ENCODE peak calls at places on chromosomes 12 and 14, in seven cellular contexts. Z is H7, I is transverse colon, G is hepatocyte, C is SW 1271, F is left cardiac atrium, E is progenitor cell of endocrine pancreas. T is an unnamed sample.

GRCh38 chr14:69712217-69712565 is 54.8 kb upstream of the SRSF5 start:
- DNase-seq in Z (peak; percentile 35), I (no peak), G (no peak), C (no peak), F (no peak), E (no peak), T (no peak)

GRCh38 chr12:47361389-47362031 is 281.8 kb upstream of the AMIGO2 start:
- DNase-seq in Z (peak; percentile 3), I (peak; percentile 40), G (no peak), C (no peak), F (no peak), E (no peak), T (peak; percentile 37)

GRCh38 chr12:953776-954175 is 4.3 kb upstream of the RAD52 start:
- DNase-seq in Z (no peak), I (no peak), G (no peak), C (no peak), F (no peak), E (no peak), T (no peak)

GRCh38 chr12:15477761-15478160 is 155.5 kb downstream of the PTPRO start:
- DNase-seq in Z (no peak), I (no peak), G (no peak), C (no peak), F (no peak), E (no peak), T (no peak)

GRCh38 chr12:117032593-117033381 is 66.4 kb downstream of the TESC start:
- DNase-seq in Z (peak; percentile 75), I (no peak), G (no peak), C (no peak), F (peak; percentile 36), E (no peak), T (peak; percentile 20)

GRCh38 chr14:96192975-96193805 is 11.4 kb upstream of the BDKRB2 start:
- DNase-seq in Z (no peak), I (no peak), G (no peak), C (no peak), F (no peak), E (no peak), T (no peak)

GRCh38 chr14:56247495-56248087 is 129.4 kb downstream of the PELI2 start:
- DNase-seq in Z (no peak), I (no peak), G (no peak), C (no peak), F (no peak), E (no peak), T (no peak)

GRCh38 chr14:101561145-101561896 is at the start of gene DIO3:
- DNase-seq in Z (peak; percentile 99), I (peak; percentile 40), G (peak; percentile 89), C (no peak), F (no peak), E (peak; percentile 62), T (no peak)

GRCh38 chr12:57355734-57356133 is 75.1 kb downstream of the R3HDM2 start:
- DNase-seq in Z (no peak), I (no peak), G (no peak), C (no peak), F (no peak), E (no peak), T (no peak)

GRCh38 chr14:72023128-72024042 is 91.2 kb downstream of the RGS6 start:
- DNase-seq in Z (peak; percentile 17), I (no peak), G (no peak), C (no peak), F (no peak), E (no peak), T (no peak)

GRCh38 chr12:14326699-14327098 is 38.8 kb upstream of the ATF7IP start:
- DNase-seq in Z (no peak), I (no peak), G (no peak), C (no peak), F (no peak), E (no peak), T (no peak)